ENCODE peak calls at places on chromosomes 1 and 21, in ten cellular contexts. O is IMR-90, A is transverse colon, L is AG04450, U is brain microvascular endothelial cell, Y is HCT116, Q is heart right ventricle, K is fibroblast of lung, B is tibial artery, D is lung. M is an unnamed sample.

GRCh38 chr1:91797164-91797563 is 88.8 kb downstream of the TGFBR3 start:
- DNase-seq in O (no peak), A (no peak), L (no peak), U (no peak), Y (no peak), Q (no peak), K (no peak), B (no peak), D (no peak), M (no peak)

GRCh38 chr1:186985889-186986491 is 157.2 kb downstream of the PLA2G4A start:
- DNase-seq in O (peak; percentile 78), A (no peak), L (peak; percentile 29), U (peak; percentile 53), Y (peak; percentile 38), Q (no peak), K (peak; percentile 78), B (no peak), D (no peak), M (no peak)

GRCh38 chr1:247647864-247648263 is 31.7 kb downstream of the OR13G1 start:
- DNase-seq in O (no peak), A (peak; percentile 64), L (no peak), U (no peak), Y (no peak), Q (no peak), K (no peak), B (no peak), D (no peak), M (no peak)

GRCh38 chr1:2198571-2198970 is 4.0 kb upstream of the FAAP20 start:
- DNase-seq in O (no peak), A (peak; percentile 67), L (no peak), U (no peak), Y (no peak), Q (peak; percentile 31), K (no peak), B (no peak), D (no peak), M (no peak)

GRCh38 chr21:45542667-45543370 is 579 bp upstream of the SLC19A1 start:
- DNase-seq in O (no peak), A (no peak), L (no peak), U (no peak), Y (no peak), Q (no peak), K (no peak), B (peak; percentile 67), D (no peak), M (no peak)

GRCh38 chr1:43444151-43444826 is 9.4 kb downstream of the HYI start:
- DNase-seq in O (no peak), A (peak; percentile 1), L (no peak), U (no peak), Y (no peak), Q (no peak), K (no peak), B (peak; percentile 46), D (no peak), M (no peak)

GRCh38 chr1:118481091-118481490 is 296.1 kb upstream of the SPAG17 start:
- DNase-seq in O (no peak), A (no peak), L (no peak), U (no peak), Y (no peak), Q (no peak), K (no peak), B (no peak), D (no peak), M (no peak)

GRCh38 chr1:9233241-9233941 is 1.2 kb upstream of the H6PD start:
- DNase-seq in O (peak; percentile 66), A (peak; percentile 68), L (no peak), U (peak; percentile 29), Y (no peak), Q (peak; percentile 79), K (peak; percentile 95), B (peak; percentile 98), D (peak; percentile 84), M (peak; percentile 97)

GRCh38 chr1:39084191-39084590 is 58.0 kb downstream of the NDUFS5 start:
- DNase-seq in O (no peak), A (no peak), L (no peak), U (no peak), Y (no peak), Q (no peak), K (no peak), B (no peak), D (no peak), M (no peak)

GRCh38 chr1:39082811-39083576 is 56.8 kb downstream of the NDUFS5 start:
- DNase-seq in O (no peak), A (no peak), L (no peak), U (no peak), Y (no peak), Q (no peak), K (no peak), B (no peak), D (no peak), M (no peak)

GRCh38 chr1:39080884-39081265 is 54.7 kb downstream of the NDUFS5 start:
- DNase-seq in O (no peak), A (no peak), L (no peak), U (no peak), Y (no peak), Q (no peak), K (no peak), B (no peak), D (no peak), M (no peak)

GRCh38 chr1:39081266-39082139 is 55.4 kb downstream of the NDUFS5 start:
- DNase-seq in O (no peak), A (peak; percentile 27), L (no peak), U (no peak), Y (no peak), Q (peak; percentile 30), K (no peak), B (no peak), D (no peak), M (no peak)

GRCh38 chr1:39082140-39082799 is 56.1 kb downstream of the NDUFS5 start:
- DNase-seq in O (no peak), A (no peak), L (no peak), U (no peak), Y (no peak), Q (no peak), K (no peak), B (no peak), D (no peak), M (no peak)
- H3K4me3 ChIP-seq in O (no peak overlapping the region), A (peak overlapping the region; percentile 45), L (peak overlapping the region; percentile 54), U (peak overlapping the region; percentile 17), Y (no peak overlapping the region), Q (peak overlapping the region; percentile 56), K (peak overlapping the region; percentile 28), B (peak overlapping the region; percentile 63), D (no peak overlapping the region), M (peak overlapping the region; percentile 89)

DNA sequence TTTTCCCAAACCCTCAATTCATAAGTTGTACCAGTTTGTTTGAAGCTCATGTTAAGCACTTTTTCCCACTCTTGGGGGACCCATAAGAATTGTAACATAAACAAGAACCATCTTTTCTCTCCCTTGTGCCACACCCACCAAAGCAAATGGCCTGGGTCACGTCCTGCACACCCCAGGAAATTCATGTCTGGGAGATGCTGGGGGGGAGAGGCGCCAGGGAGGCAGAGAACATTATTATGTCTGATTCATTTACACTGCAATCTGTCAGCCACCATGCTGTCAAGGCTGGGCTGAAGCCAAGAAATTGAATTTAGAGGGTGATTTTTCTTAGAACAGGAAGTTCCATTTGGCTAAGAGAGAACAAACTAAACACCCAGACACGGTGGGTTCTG is 37.2 kb upstream of the IPO9 start:
- DNase-seq in O (peak; percentile 63), A (no peak), L (no peak), U (peak; percentile 70), Y (no peak), Q (peak; percentile 33), K (peak; percentile 80), B (peak; percentile 73), D (no peak), M (peak; percentile 80)
- H3K27ac ChIP-seq in O (peak overlapping the region; percentile 69), A (peak overlapping the region; percentile 74), L (peak overlapping the region; percentile 22), U (peak overlapping the region; percentile 64), Y (no peak overlapping the region), Q (peak overlapping the region; percentile 76), K (peak overlapping the region; percentile 59), B (peak overlapping the region; percentile 66), D (peak overlapping the region; percentile 75), M (peak overlapping the region; percentile 88)

DNA sequence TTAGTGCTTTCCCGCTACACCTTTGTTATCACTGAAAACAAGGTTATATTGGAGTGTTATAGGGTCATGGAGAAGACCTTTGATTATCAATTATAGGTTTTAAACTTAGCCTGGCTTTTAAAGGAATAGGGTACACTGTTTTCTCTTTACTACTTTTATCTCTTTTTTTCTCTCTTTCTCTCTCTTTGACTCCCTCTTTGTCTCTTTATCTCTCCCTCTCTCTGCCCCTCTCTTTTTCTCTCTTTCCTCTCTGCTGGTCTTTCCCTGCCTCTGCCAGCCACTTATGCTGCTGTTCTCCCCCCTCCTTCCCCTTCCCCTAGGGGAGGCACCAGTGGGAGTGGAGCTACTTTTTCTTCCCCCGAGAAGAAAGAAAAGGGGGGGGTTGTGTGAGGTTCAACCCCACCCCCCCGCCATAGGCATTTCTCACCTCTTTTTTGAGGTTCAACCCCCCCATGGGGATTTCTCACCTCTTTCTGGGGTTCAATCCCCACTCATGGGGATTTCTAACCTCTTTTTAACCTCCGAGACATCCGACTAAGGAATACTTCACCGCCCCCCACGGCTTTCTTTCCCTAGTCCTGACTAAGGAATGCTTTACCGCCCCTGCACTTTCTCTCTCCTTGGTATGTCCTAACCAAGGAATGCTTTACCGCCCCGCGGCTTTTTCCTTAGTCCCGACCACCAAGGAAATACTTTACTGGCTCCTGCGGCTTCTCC is 17.2 kb upstream of the ZBTB8B start:
- DNase-seq in O (peak; percentile 74), A (no peak), L (peak; percentile 27), U (peak; percentile 81), Y (peak; percentile 46), Q (no peak), K (peak; percentile 12), B (no peak), D (no peak), M (no peak)
- H3K4me3 ChIP-seq in O (peak overlapping the region; percentile 30), A (no peak overlapping the region), L (peak overlapping the region; percentile 40), U (peak overlapping the region; percentile 42), Y (peak overlapping the region; percentile 55), Q (no peak overlapping the region), K (peak overlapping the region; percentile 26), B (peak overlapping the region; percentile 44), D (no peak overlapping the region), M (peak overlapping the region; percentile 61)

GRCh38 chr21:32861871-32862270 is 90.3 kb upstream of the PAXBP1 start:
- DNase-seq in O (no peak), A (no peak), L (peak; percentile 8), U (no peak), Y (no peak), Q (no peak), K (peak; percentile 73), B (no peak), D (no peak), M (no peak)
- H3K27ac ChIP-seq in O (no peak overlapping the region), A (no peak overlapping the region), L (no peak overlapping the region), U (no peak overlapping the region), Y (no peak overlapping the region), Q (no peak overlapping the region), K (no peak overlapping the region), B (no peak overlapping the region), D (no peak overlapping the region), M (no peak overlapping the region)

DNA sequence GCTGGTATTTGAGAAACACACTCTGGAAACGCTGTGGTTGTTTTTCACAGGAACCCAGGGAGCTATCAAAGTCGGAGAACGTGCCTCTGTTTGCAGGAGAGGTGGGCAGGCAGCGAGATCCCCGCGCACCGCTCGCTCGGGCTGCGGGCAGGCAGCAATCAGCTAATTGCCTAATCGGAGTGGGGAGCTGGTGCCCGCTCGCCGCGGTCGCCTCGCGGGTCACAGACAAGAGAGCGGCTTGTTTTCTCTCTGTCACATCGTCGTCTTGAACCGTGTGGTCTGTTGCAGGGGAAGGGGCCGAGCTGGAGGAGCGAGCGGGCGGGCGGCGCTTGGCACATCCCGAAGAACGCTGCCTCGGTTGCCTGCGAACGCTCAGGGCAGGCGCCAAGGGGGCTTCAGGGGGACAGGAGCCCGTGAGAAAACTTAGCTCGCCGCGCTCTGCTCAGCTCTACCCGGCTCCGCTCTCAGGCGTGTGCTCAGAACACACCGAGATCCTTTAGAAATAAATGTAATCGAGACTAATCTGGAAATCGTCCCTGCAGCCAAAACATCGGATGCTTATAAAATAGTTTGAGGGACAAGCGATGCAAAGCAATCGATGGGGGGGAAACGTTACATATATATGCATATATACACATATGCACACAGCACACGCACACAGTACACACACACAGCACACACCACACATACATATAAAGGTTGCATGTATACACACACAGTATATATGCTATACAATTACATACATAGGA is 93.6 kb upstream of the SMYD2 start:
- DNase-seq in O (no peak), A (no peak), L (no peak), U (no peak), Y (no peak), Q (no peak), K (no peak), B (no peak), D (no peak), M (no peak)
- H3K4me3 ChIP-seq in O (peak overlapping the region; percentile 1), A (no peak overlapping the region), L (peak overlapping the region; percentile 35), U (peak overlapping the region; percentile 35), Y (no peak overlapping the region), Q (no peak overlapping the region), K (peak overlapping the region; percentile 37), B (peak overlapping the region; percentile 12), D (no peak overlapping the region), M (peak overlapping the region; percentile 14)